ENCODE peak calls at places on chromosomes 4 and X, in six cellular contexts. B is IMR-90, C is cardiac muscle cell, A is GM12878, D is lung, E is upper lobe of left lung. W is an unnamed sample.

GRCh38 chr4:24805036-24805435 is 9.7 kb downstream of the SOD3 start:
- DNase-seq in B (no peak), C (no peak), A (no peak), D (no peak), E (no peak), W (peak; percentile 38)

GRCh38 chrX:101595739-101596419 is 21.9 kb downstream of the ARMCX6 start:
- DNase-seq in B (peak; percentile 75), C (peak; percentile 82), A (peak; percentile 62), D (peak; percentile 38), E (no peak), W (no peak)

GRCh38 chr4:40234519-40235039 is 37.7 kb downstream of the RHOH start:
- DNase-seq in B (no peak), C (no peak), A (no peak), D (no peak), E (no peak), W (no peak)

GRCh38 chrX:118000518-118000917 is 116.1 kb downstream of the KLHL13 start:
- DNase-seq in B (no peak), C (no peak), A (no peak), D (no peak), E (no peak), W (no peak)

GRCh38 chr4:180567080-180567479 is 1676.1 kb upstream of the TENM3 start:
- DNase-seq in B (no peak), C (no peak), A (no peak), D (no peak), E (no peak), W (no peak)

GRCh38 chr4:86019906-86020305 is 339.9 kb downstream of the MAPK10 start:
- DNase-seq in B (no peak), C (no peak), A (no peak), D (no peak), E (no peak), W (no peak)

GRCh38 chr4:8376361-8377102 is 64.0 kb downstream of the ACOX3 start:
- DNase-seq in B (no peak), C (no peak), A (no peak), D (no peak), E (no peak), W (no peak)

GRCh38 chr4:166657261-166657660 is 577.0 kb downstream of the SPOCK3 start:
- DNase-seq in B (no peak), C (peak; percentile 37), A (no peak), D (no peak), E (no peak), W (no peak)

GRCh38 chr4:146330392-146330791 is 116.1 kb downstream of the REELD1 start:
- DNase-seq in B (peak; percentile 59), C (no peak), A (no peak), D (no peak), E (no peak), W (no peak)

GRCh38 chrX:139207655-139208054 is 322.9 kb upstream of the F9 start:
- DNase-seq in B (no peak), C (no peak), A (no peak), D (no peak), E (no peak), W (no peak)

GRCh38 chr4:183659919-183660318 is 826 bp downstream of the TRAPPC11 start:
- DNase-seq in B (peak; percentile 7), C (no peak), A (no peak), D (no peak), E (no peak), W (no peak)

GRCh38 chrX:14398725-14399124 is 130.6 kb upstream of the GLRA2 start:
- DNase-seq in B (no peak), C (no peak), A (no peak), D (no peak), E (no peak), W (no peak)

GRCh38 chr4:158297866-158298265 is 87.6 kb downstream of the TMEM144 start:
- DNase-seq in B (no peak), C (no peak), A (no peak), D (no peak), E (no peak), W (no peak)

GRCh38 chrX:130253916-130254315 is 14.8 kb downstream of the ZNF280C start:
- DNase-seq in B (no peak), C (no peak), A (no peak), D (no peak), E (no peak), W (no peak)

GRCh38 chrX:19034025-19034424 is 50.1 kb upstream of the PHKA2 start:
- DNase-seq in B (no peak), C (no peak), A (no peak), D (no peak), E (no peak), W (no peak)

GRCh38 chr4:74038161-74039064 is at the start of gene CXCL3:
- DNase-seq in B (peak; percentile 40), C (peak; percentile 81), A (no peak), D (peak; percentile 79), E (peak; percentile 90), W (peak; percentile 75)

GRCh38 chr4:186191266-186192067 is at the start of gene CYP4V2:
- DNase-seq in B (peak; percentile 72), C (peak; percentile 86), A (peak; percentile 48), D (peak; percentile 80), E (peak; percentile 83), W (peak; percentile 74)

GRCh38 chr4:151202381-151202780 is 74.6 kb upstream of the PRSS48 start:
- DNase-seq in B (no peak), C (no peak), A (no peak), D (no peak), E (no peak), W (no peak)

GRCh38 chr4:56979674-56980073 is 978 bp downstream of the POLR2B start:
- DNase-seq in B (peak; percentile 19), C (peak; percentile 42), A (no peak), D (no peak), E (peak; percentile 46), W (no peak)

GRCh38 chr4:186844059-186844681 is 120.5 kb upstream of the FAT1 start:
- DNase-seq in B (peak; percentile 70), C (peak; percentile 68), A (no peak), D (no peak), E (no peak), W (peak; percentile 67)

GRCh38 chrX:108022491-108023089 is 22.3 kb upstream of the VSIG1 start:
- DNase-seq in B (peak; percentile 5), C (no peak), A (no peak), D (no peak), E (no peak), W (no peak)

GRCh38 chrX:132809581-132809980 is 148.8 kb downstream of the HS6ST2 start:
- DNase-seq in B (no peak), C (no peak), A (no peak), D (no peak), E (no peak), W (no peak)

GRCh38 chr4:124542021-124542420 is 170.5 kb downstream of the ANKRD50 start:
- DNase-seq in B (no peak), C (no peak), A (no peak), D (no peak), E (no peak), W (no peak)

GRCh38 chr4:115687356-115687755 is 573.9 kb upstream of the NDST4 start:
- DNase-seq in B (no peak), C (no peak), A (no peak), D (no peak), E (no peak), W (no peak)

DNA sequence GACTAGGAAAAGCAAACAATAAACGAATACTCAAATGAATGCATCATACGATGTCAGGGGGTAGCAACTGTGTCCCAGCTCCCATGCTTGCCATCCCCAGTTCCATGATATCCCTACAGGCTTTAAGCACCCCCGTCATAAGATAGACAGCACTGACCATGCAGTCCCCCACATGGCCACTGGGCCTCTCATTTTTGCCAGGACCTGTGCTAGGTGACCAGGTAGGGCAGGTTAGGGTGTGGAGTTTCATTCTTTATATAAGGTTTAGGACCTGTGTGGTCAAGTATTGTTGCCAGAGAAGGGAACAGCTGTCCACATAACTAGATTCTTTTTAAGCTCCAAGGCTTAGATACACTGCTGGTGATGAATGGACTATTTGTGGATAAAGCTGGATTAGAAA is 9.7 kb downstream of the PPEF2 start:
- DNase-seq in B (no peak), C (no peak), A (no peak), D (no peak), E (no peak), W (no peak)
- TF ChIP-seq CTCF in B (no peak), C (no peak), A (no peak), D (no peak), E (no peak), W (no peak)

DNA sequence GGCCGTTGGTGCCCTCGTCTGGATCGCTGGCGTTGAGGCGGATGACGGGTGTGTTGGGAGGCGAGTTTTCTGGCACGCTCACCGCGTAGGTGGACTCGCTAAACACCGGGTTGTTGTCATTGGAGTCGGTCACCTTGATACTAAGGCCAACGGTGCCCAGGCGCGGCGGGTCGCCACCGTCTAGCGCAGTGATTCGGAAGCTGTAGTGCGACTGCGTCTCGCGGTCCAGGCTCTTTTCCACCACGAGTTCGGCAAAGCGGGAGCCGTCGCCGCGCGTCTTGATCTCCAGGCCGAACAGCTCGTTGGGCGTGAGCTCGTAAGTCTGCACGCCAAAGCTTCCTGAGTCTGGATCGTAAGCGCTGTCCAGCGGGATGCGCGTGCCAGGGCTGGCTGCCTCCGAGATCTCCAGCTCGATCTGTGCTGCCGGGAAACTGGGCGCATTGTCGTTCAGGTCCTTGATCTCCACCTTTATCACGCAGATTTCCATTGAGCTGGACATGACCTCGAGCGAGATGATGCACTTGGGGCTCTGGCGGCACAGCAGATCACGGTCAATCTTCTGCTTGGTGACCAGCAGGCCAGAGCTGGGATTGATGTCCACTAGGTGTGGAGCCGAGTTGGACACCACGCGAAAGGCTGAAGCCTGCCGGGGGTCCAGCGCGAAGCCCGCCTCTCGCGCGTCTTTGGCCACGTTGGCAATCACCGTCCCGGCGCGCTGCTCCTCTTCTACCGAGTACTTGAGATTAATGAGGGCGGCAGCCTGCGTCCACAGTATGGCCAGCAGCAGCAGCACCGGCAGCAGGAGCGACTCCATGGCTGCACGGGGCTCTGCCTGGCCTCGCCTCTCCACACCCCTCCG is 2.1 kb downstream of the PCDH19 start:
- DNase-seq in B (no peak), C (no peak), A (no peak), D (no peak), E (no peak), W (no peak)
- H3K4me3 ChIP-seq in B (no peak overlapping the region), C (peak overlapping the region; percentile 39), A (no peak overlapping the region), D (no peak overlapping the region), E (no peak overlapping the region), W (peak overlapping the region; percentile 20)

DNA sequence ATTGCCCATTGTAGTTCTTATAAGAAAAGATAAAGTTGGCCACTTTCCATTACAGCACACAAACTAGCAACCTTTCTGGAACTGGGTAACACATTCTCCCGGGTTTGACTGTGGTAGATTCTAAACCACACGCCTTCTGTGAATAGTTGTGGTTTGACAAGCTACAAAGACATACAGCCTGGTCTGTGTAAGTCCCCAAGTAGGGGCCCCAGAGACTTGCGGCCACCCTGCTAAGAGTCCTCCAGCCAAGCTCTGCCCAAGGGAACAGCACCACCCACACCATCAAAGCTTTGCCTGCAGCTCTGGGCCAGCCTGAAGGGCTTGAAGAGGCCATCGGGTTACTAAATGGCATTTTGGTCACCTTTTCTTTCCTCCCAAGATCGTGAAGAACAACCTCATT is 203.4 kb downstream of the MAML3 start:
- DNase-seq in B (no peak), C (peak; percentile 72), A (peak; percentile 83), D (no peak), E (peak; percentile 44), W (no peak)
- H3K27me3 ChIP-seq in B (no peaks in the 10 kb centered on the region), C (no peaks in the 10 kb centered on the region), A (no peaks in the 10 kb centered on the region), D (no peaks in the 10 kb centered on the region), E (no peaks in the 10 kb centered on the region), W (no peaks in the 10 kb centered on the region)

GRCh38 chrX:94053575-94053974 is 379.6 kb downstream of the FAM133A start:
- DNase-seq in B (no peak), C (no peak), A (no peak), D (no peak), E (no peak), W (no peak)

GRCh38 chrX:94057385-94057784 is 383.4 kb downstream of the FAM133A start:
- DNase-seq in B (no peak), C (no peak), A (no peak), D (no peak), E (no peak), W (no peak)

GRCh38 chrX:94058728-94059382 is 384.8 kb downstream of the FAM133A start:
- DNase-seq in B (no peak), C (no peak), A (no peak), D (no peak), E (no peak), W (no peak)
- TF ChIP-seq CTCF in B (peak; percentile 43), C (no peak), A (peak; percentile 32), D (no peak), E (peak; percentile 18), W (peak; percentile 59)

W was measured in right atrium auricular region.